ENCODE peak calls at places on chromosomes 4 and X, in seven cellular contexts. One of them, this sample, is unnamed. For H3K36me3, the result is how much of the 10 kb centered on the place peaks cover.

GRCh38 chr4:81351653-81352455 is 119.9 kb downstream of the RASGEF1B start:
- DNase-seq in trophoblast cell: peak
- DNase-seq in MM.1S: peak
- DNase-seq in hepatocyte: peak
- DNase-seq in IMR-90: peak
- DNase-seq in Karpas-422: peak
- DNase-seq in neuronal stem cell: peak
- DNase-seq in this sample: peak

GRCh38 chrX:125998432-125998831 is 167.7 kb downstream of the DCAF12L2 start:
- DNase-seq in Karpas-422: peak
- DNase-seq in IMR-90: no peak
- DNase-seq in neuronal stem cell: no peak
- DNase-seq in trophoblast cell: peak
- DNase-seq in MM.1S: peak
- DNase-seq in hepatocyte: peak
- DNase-seq in this sample: peak

GRCh38 chrX:15497865-15498264 is 2.7 kb upstream of the BMX start:
- DNase-seq in neuronal stem cell: peak
- DNase-seq in trophoblast cell: peak
- DNase-seq in hepatocyte: peak
- DNase-seq in IMR-90: peak
- DNase-seq in MM.1S: peak
- DNase-seq in Karpas-422: peak
- DNase-seq in this sample: peak

GRCh38 chr4:74555843-74556242 is 110.9 kb downstream of the AREG start:
- DNase-seq in hepatocyte: no peak
- DNase-seq in IMR-90: no peak
- DNase-seq in trophoblast cell: no peak
- DNase-seq in Karpas-422: no peak
- DNase-seq in MM.1S: no peak
- DNase-seq in neuronal stem cell: no peak
- DNase-seq in this sample: no peak

GRCh38 chr4:1337951-1338751 is 8.9 kb upstream of the UVSSA start:
- DNase-seq in trophoblast cell: no peak
- DNase-seq in Karpas-422: no peak
- DNase-seq in MM.1S: peak
- DNase-seq in IMR-90: no peak
- DNase-seq in neuronal stem cell: no peak
- DNase-seq in hepatocyte: no peak
- DNase-seq in this sample: no peak

GRCh38 chr4:181140037-181140603 is 1103.1 kb upstream of the TENM3 start:
- DNase-seq in Karpas-422: no peak
- DNase-seq in trophoblast cell: no peak
- DNase-seq in hepatocyte: no peak
- DNase-seq in IMR-90: no peak
- DNase-seq in MM.1S: no peak
- DNase-seq in neuronal stem cell: no peak
- DNase-seq in this sample: no peak

GRCh38 chrX:133544105-133544504 is 128.8 kb upstream of the GPC4 start:
- DNase-seq in trophoblast cell: peak
- DNase-seq in Karpas-422: no peak
- DNase-seq in MM.1S: no peak
- DNase-seq in IMR-90: peak
- DNase-seq in hepatocyte: peak
- DNase-seq in neuronal stem cell: no peak
- DNase-seq in this sample: no peak

GRCh38 chr4:164337219-164337944 is 416.5 kb upstream of the SMIM31 start:
- DNase-seq in Karpas-422: no peak
- DNase-seq in neuronal stem cell: no peak
- DNase-seq in MM.1S: no peak
- DNase-seq in trophoblast cell: no peak
- DNase-seq in hepatocyte: no peak
- DNase-seq in IMR-90: no peak
- DNase-seq in this sample: no peak

GRCh38 chr4:42574873-42575272 is 82.0 kb downstream of the ATP8A1 start:
- DNase-seq in MM.1S: no peak
- DNase-seq in IMR-90: no peak
- DNase-seq in trophoblast cell: peak
- DNase-seq in neuronal stem cell: no peak
- DNase-seq in Karpas-422: no peak
- DNase-seq in hepatocyte: no peak
- DNase-seq in this sample: no peak

GRCh38 chr4:1855334-1856070 is 454 bp downstream of the LETM1 start:
- DNase-seq in IMR-90: no peak
- DNase-seq in hepatocyte: peak
- DNase-seq in neuronal stem cell: no peak
- DNase-seq in MM.1S: peak
- DNase-seq in Karpas-422: peak
- DNase-seq in trophoblast cell: peak
- DNase-seq in this sample: peak

GRCh38 chr4:27129871-27130277 is 269.2 kb downstream of the STIM2 start:
- DNase-seq in neuronal stem cell: no peak
- DNase-seq in IMR-90: no peak
- DNase-seq in MM.1S: no peak
- DNase-seq in Karpas-422: no peak
- DNase-seq in hepatocyte: no peak
- DNase-seq in trophoblast cell: no peak
- DNase-seq in this sample: no peak

GRCh38 chr4:98905834-98906233 is 23.1 kb downstream of the EIF4E start:
- DNase-seq in hepatocyte: no peak
- DNase-seq in neuronal stem cell: no peak
- DNase-seq in MM.1S: no peak
- DNase-seq in trophoblast cell: no peak
- DNase-seq in Karpas-422: no peak
- DNase-seq in IMR-90: peak
- DNase-seq in this sample: no peak

DNA sequence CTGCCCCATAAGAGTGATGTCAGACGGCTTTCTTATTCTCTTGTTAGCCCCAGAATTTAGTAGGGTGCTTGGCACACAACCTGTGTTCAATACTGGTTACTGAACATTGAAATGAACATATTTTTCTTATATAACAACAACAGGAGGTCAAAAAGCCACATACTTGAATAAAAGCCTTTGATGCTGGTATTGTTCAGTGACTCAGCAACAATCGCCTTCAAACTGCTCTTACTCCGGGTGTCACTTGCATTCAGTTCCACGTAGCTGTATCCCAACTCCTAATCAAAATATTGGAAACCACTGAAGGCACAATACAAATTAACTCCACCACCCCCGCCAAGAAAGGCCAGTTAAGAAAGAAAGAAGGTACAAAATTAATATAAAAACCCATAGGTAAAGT is 61.5 kb downstream of the RFC1 start:
- DNase-seq in trophoblast cell: peak
- DNase-seq in MM.1S: no peak
- DNase-seq in neuronal stem cell: no peak
- DNase-seq in hepatocyte: no peak
- DNase-seq in IMR-90: no peak
- DNase-seq in Karpas-422: no peak
- DNase-seq in this sample: no peak
- H3K36me3 ChIP-seq in trophoblast cell: under half
- H3K36me3 ChIP-seq in MM.1S: under half
- H3K36me3 ChIP-seq in neuronal stem cell: half or more
- H3K36me3 ChIP-seq in hepatocyte: under half
- H3K36me3 ChIP-seq in IMR-90: under half
- H3K36me3 ChIP-seq in Karpas-422: half or more
- H3K36me3 ChIP-seq in this sample: half or more

DNA sequence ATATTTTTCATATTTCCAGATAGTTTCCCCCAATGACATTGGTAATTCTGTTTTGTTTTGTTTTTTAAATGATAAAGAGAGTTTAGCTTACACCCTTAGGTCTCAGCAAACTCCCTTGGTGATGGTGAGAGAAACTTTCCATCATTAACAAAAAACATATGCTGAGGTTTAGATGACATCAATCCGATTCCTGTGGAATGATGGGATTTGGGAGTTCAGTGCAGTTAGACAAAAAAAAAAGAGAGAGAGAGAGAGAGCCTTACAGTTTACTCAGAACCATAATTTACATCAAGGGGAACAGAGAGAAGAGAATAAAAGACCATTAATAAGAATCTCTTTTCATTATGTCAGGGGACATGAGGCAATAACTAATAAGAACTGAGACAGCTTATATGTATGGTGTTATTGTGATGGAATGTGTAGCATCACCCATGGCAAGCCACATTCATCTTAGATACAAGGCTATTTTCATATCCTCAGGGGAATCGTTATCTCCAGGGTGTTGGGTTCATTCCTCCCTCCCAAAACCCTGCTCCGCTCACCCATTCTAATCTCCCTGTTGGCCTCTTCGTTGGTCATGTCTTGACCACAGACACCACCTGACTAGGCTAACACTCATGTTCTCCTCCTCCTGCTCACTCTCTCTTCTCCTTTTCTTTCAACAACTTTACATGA is 175.7 kb upstream of the MXRA5 start:
- DNase-seq in neuronal stem cell: no peak
- DNase-seq in IMR-90: peak
- DNase-seq in MM.1S: no peak
- DNase-seq in Karpas-422: no peak
- DNase-seq in trophoblast cell: no peak
- DNase-seq in hepatocyte: no peak
- DNase-seq in this sample: no peak
- H3K4me2 ChIP-seq in neuronal stem cell: no peak
- H3K4me2 ChIP-seq in IMR-90: no peak
- H3K4me2 ChIP-seq in MM.1S: no peak
- H3K4me2 ChIP-seq in Karpas-422: no peak
- H3K4me2 ChIP-seq in trophoblast cell: no peak
- H3K4me2 ChIP-seq in hepatocyte: no peak
- H3K4me2 ChIP-seq in this sample: no peak

GRCh38 chr4:78585633-78586032 is 34.1 kb downstream of the ANXA3 start:
- DNase-seq in Karpas-422: no peak
- DNase-seq in trophoblast cell: no peak
- DNase-seq in IMR-90: peak
- DNase-seq in neuronal stem cell: no peak
- DNase-seq in hepatocyte: no peak
- DNase-seq in MM.1S: no peak
- DNase-seq in this sample: no peak

GRCh38 chr4:78581626-78582025 is 30.1 kb downstream of the ANXA3 start:
- DNase-seq in MM.1S: no peak
- DNase-seq in trophoblast cell: no peak
- DNase-seq in hepatocyte: no peak
- DNase-seq in IMR-90: no peak
- DNase-seq in neuronal stem cell: no peak
- DNase-seq in Karpas-422: no peak
- DNase-seq in this sample: no peak

GRCh38 chr4:78588894-78589545 is 37.5 kb downstream of the ANXA3 start:
- DNase-seq in Karpas-422: peak
- DNase-seq in MM.1S: no peak
- DNase-seq in trophoblast cell: no peak
- DNase-seq in neuronal stem cell: no peak
- DNase-seq in hepatocyte: no peak
- DNase-seq in IMR-90: no peak
- DNase-seq in this sample: no peak

GRCh38 chr4:78584863-78585576 is 33.5 kb downstream of the ANXA3 start:
- DNase-seq in IMR-90: peak
- DNase-seq in neuronal stem cell: no peak
- DNase-seq in trophoblast cell: no peak
- DNase-seq in MM.1S: no peak
- DNase-seq in hepatocyte: no peak
- DNase-seq in Karpas-422: no peak
- DNase-seq in this sample: no peak
- H3K36me3 ChIP-seq in IMR-90: under half
- H3K36me3 ChIP-seq in neuronal stem cell: under half
- H3K36me3 ChIP-seq in trophoblast cell: half or more
- H3K36me3 ChIP-seq in MM.1S: under half
- H3K36me3 ChIP-seq in hepatocyte: under half
- H3K36me3 ChIP-seq in Karpas-422: under half
- H3K36me3 ChIP-seq in this sample: under half

GRCh38 chrX:74450803-74451449 is 29.6 kb downstream of the SLC16A2 start:
- DNase-seq in hepatocyte: peak
- DNase-seq in Karpas-422: no peak
- DNase-seq in IMR-90: peak
- DNase-seq in MM.1S: no peak
- DNase-seq in trophoblast cell: peak
- DNase-seq in neuronal stem cell: no peak
- DNase-seq in this sample: no peak
- H3K4me2 ChIP-seq in hepatocyte: no peak
- H3K4me2 ChIP-seq in Karpas-422: no peak
- H3K4me2 ChIP-seq in IMR-90: no peak
- H3K4me2 ChIP-seq in MM.1S: no peak
- H3K4me2 ChIP-seq in trophoblast cell: no peak
- H3K4me2 ChIP-seq in neuronal stem cell: no peak
- H3K4me2 ChIP-seq in this sample: no peak

GRCh38 chr4:77037736-77038135 is 38.1 kb downstream of the CCNI start:
- DNase-seq in hepatocyte: no peak
- DNase-seq in trophoblast cell: no peak
- DNase-seq in Karpas-422: no peak
- DNase-seq in IMR-90: peak
- DNase-seq in neuronal stem cell: no peak
- DNase-seq in MM.1S: no peak
- DNase-seq in this sample: no peak
- H3K36me3 ChIP-seq in hepatocyte: under half
- H3K36me3 ChIP-seq in trophoblast cell: under half
- H3K36me3 ChIP-seq in Karpas-422: under half
- H3K36me3 ChIP-seq in IMR-90: under half
- H3K36me3 ChIP-seq in neuronal stem cell: half or more
- H3K36me3 ChIP-seq in MM.1S: under half
- H3K36me3 ChIP-seq in this sample: under half

DNA sequence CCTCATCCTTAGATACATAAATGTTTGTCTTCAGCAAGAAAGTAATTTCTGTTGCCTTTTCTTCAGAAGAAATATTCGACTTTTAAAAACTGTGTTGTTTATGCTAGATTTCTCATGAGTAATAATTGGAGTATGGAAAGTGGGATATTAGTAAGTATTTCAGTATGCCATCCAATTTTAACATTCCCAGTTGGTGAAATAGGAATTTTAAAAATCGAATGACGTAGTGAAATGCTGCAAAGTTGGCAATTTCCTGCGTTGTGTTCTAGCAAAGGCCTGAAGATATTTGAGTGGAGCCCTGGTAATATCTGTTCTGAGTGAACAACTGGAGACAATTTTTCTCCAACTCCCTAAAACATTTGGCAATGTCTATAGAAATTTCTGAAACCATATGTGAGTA is 190.1 kb downstream of the ZNF330 start:
- DNase-seq in hepatocyte: no peak
- DNase-seq in IMR-90: peak
- DNase-seq in Karpas-422: no peak
- DNase-seq in MM.1S: no peak
- DNase-seq in trophoblast cell: peak
- DNase-seq in neuronal stem cell: no peak
- DNase-seq in this sample: no peak
- H3K4me2 ChIP-seq in hepatocyte: no peak
- H3K4me2 ChIP-seq in IMR-90: no peak
- H3K4me2 ChIP-seq in Karpas-422: no peak
- H3K4me2 ChIP-seq in MM.1S: no peak
- H3K4me2 ChIP-seq in trophoblast cell: no peak
- H3K4me2 ChIP-seq in neuronal stem cell: no peak
- H3K4me2 ChIP-seq in this sample: no peak

GRCh38 chrX:153864561-153865320 is 21.2 kb downstream of the L1CAM start:
- DNase-seq in Karpas-422: no peak
- DNase-seq in neuronal stem cell: no peak
- DNase-seq in hepatocyte: no peak
- DNase-seq in trophoblast cell: no peak
- DNase-seq in MM.1S: no peak
- DNase-seq in IMR-90: no peak
- DNase-seq in this sample: no peak
- H3K36me3 ChIP-seq in Karpas-422: under half
- H3K36me3 ChIP-seq in neuronal stem cell: under half
- H3K36me3 ChIP-seq in hepatocyte: under half
- H3K36me3 ChIP-seq in trophoblast cell: under half
- H3K36me3 ChIP-seq in MM.1S: under half
- H3K36me3 ChIP-seq in IMR-90: under half
- H3K36me3 ChIP-seq in this sample: under half